ENCODE peak calls at places on chromosomes 13 and 19, in five cellular contexts. F is GM12892, M is SK-N-SH, Q is K562, J is HepG2. E is an unnamed sample.

GRCh38 chr19:13008926-13009787 is 13.9 kb downstream of the NFIX start:
- DNase-seq in J (no peak), F (no peak), Q (peak), M (peak), E (no peak)

GRCh38 chr19:38395381-38396127 is 7.1 kb downstream of the SPRED3 start:
- DNase-seq in Q (no peak), F (peak), J (no peak), M (no peak), E (no peak)

GRCh38 chr19:38658462-38659306 is 11.2 kb downstream of the ACTN4 start:
- DNase-seq in J (peak), F (no peak), M (no peak), Q (no peak), E (no peak)

GRCh38 chr19:11453468-11454341 is 18.3 kb downstream of the PRKCSH start:
- DNase-seq in J (no peak), Q (peak), M (peak), F (peak), E (no peak)

GRCh38 chr19:45098521-45099464 is 5.8 kb downstream of the PPP1R37 start:
- DNase-seq in Q (no peak), F (no peak), M (no peak), J (peak), E (no peak)

GRCh38 chr13:40070357-40070756 is 414.9 kb downstream of the COG6 start:
- DNase-seq in M (no peak), F (no peak), J (no peak), Q (no peak), E (no peak)

GRCh38 chr13:20388184-20388583 is 137.5 kb downstream of the CRYL1 start:
- DNase-seq in F (no peak), Q (no peak), M (no peak), J (no peak), E (no peak)

GRCh38 chr19:17455711-17456123 is 5.0 kb downstream of the NXNL1 start:
- DNase-seq in F (no peak), Q (no peak), M (peak), J (no peak), E (no peak)

GRCh38 chr19:17026706-17027427 is at the start of gene CPAMD8:
- DNase-seq in J (no peak), Q (no peak), F (no peak), M (peak), E (no peak)

GRCh38 chr13:98022210-98022609 is 68.7 kb downstream of the IPO5 start:
- DNase-seq in J (peak), Q (no peak), M (no peak), F (no peak), E (no peak)

GRCh38 chr13:36346222-36347083 is at the start of gene SPART:
- DNase-seq in Q (peak), M (peak), F (peak), J (peak), E (peak)

GRCh38 chr13:34884366-34884765 is 57.7 kb upstream of the NBEA start:
- DNase-seq in F (no peak), J (no peak), Q (no peak), M (no peak), E (no peak)

GRCh38 chr13:19927117-19927734 is 31.3 kb upstream of the ZMYM2 start:
- DNase-seq in M (no peak), J (peak), F (no peak), Q (no peak), E (no peak)

GRCh38 chr19:54665530-54665929 is 2.7 kb downstream of the LILRB4 start:
- DNase-seq in J (no peak), Q (no peak), M (no peak), F (no peak), E (no peak)

GRCh38 chr19:19486343-19487076 is 28.8 kb downstream of the TSSK6 start:
- DNase-seq in J (no peak), F (no peak), M (no peak), Q (no peak), E (no peak)

GRCh38 chr13:114025432-114026127 is 51.7 kb upstream of the C13orf46 start:
- DNase-seq in M (peak), Q (no peak), F (no peak), J (no peak), E (no peak)

GRCh38 chr19:40278361-40279045 is 6.6 kb downstream of the AKT2 start:
- DNase-seq in M (no peak), Q (no peak), F (no peak), J (no peak), E (no peak)

GRCh38 chr19:8403098-8403819 is 9.8 kb upstream of the MARCHF2 start:
- DNase-seq in M (peak), Q (no peak), F (no peak), J (no peak), E (no peak)

GRCh38 chr19:1767464-1767933 is 14.2 kb downstream of the ONECUT3 start:
- DNase-seq in Q (peak), M (peak), J (no peak), F (peak), E (peak)

GRCh38 chr13:94210826-94211225 is 268.7 kb downstream of the DCT start:
- DNase-seq in F (no peak), Q (no peak), M (no peak), J (no peak), E (no peak)

GRCh38 chr19:49808762-49809154 is 4.3 kb downstream of the FUZ start:
- DNase-seq in F (peak), J (peak), Q (peak), M (peak), E (peak)

GRCh38 chr13:34166406-34166805 is 348.5 kb downstream of the RFC3 start:
- DNase-seq in M (no peak), Q (no peak), F (no peak), J (no peak), E (no peak)

GRCh38 chr13:113475911-113476310 is 14.6 kb downstream of the DCUN1D2 start:
- DNase-seq in F (no peak), M (no peak), J (no peak), Q (no peak), E (no peak)

GRCh38 chr13:65597839-65598818 is 1632.0 kb downstream of the PCDH9 start:
- DNase-seq in Q (no peak), J (no peak), F (no peak), M (no peak), E (no peak)

GRCh38 chr19:35484637-35485036 is 5.6 kb downstream of the KRTDAP start:
- DNase-seq in Q (no peak), F (peak), J (no peak), M (no peak), E (peak)

GRCh38 chr13:98171806-98172569 is 5.1 kb downstream of the RNF113B start:
- DNase-seq in J (no peak), F (no peak), M (peak), Q (no peak), E (no peak)

GRCh38 chr19:42275103-42275502 is 6.1 kb downstream of the CIC start:
- DNase-seq in Q (no peak), F (no peak), J (no peak), M (no peak), E (no peak)

GRCh38 chr19:13926715-13927114 is 11.5 kb downstream of the PODNL1 start:
- DNase-seq in Q (no peak), J (no peak), F (no peak), M (no peak), E (no peak)

GRCh38 chr13:77529501-77529840 is 6.0 kb upstream of the SCEL start:
- DNase-seq in M (no peak), Q (no peak), F (no peak), J (no peak), E (no peak)
- TF ChIP-seq TAF1 in M (no peak), Q (no peak), F (no peak), J (no peak), E (no peak)

DNA sequence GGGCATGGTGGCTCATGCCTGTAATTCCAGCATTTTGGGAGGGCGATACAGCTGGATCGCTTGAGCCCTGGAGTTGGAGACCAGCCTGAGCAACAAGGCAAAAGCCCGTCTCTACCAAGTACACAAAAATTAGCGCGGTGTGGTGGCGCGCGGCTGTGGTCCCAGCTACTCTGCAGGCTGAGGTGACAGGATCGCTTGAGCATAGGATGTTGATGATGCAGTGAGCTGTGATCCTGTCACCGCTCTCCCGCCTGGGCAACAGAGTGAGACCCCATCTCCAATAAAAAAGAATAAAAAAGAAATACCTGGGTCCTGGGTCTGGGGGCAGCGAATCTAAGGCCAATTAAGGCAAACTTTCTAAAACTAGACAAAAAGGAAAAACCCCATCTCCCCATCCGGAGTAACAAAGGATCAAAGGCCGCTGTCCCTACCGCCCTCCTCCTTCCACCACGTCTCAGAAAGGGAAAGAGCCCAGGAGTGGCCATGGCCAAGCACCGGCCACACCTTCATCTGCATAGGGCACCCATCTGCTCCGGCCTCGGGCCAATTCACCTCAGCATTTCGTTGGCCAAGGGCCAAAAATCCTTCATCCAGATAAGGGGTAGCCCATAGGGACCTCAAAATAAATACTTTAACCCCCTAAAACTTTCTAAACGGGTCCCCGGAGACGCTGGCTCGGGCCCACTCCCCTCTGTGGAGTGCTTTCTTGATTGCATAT is 845 bp downstream of the ZNF320 start:
- DNase-seq in M (peak), F (no peak), Q (peak), J (no peak), E (peak)
- TF ChIP-seq TAF1 in M (no peak), F (no peak), Q (no peak), J (no peak), E (no peak)

DNA sequence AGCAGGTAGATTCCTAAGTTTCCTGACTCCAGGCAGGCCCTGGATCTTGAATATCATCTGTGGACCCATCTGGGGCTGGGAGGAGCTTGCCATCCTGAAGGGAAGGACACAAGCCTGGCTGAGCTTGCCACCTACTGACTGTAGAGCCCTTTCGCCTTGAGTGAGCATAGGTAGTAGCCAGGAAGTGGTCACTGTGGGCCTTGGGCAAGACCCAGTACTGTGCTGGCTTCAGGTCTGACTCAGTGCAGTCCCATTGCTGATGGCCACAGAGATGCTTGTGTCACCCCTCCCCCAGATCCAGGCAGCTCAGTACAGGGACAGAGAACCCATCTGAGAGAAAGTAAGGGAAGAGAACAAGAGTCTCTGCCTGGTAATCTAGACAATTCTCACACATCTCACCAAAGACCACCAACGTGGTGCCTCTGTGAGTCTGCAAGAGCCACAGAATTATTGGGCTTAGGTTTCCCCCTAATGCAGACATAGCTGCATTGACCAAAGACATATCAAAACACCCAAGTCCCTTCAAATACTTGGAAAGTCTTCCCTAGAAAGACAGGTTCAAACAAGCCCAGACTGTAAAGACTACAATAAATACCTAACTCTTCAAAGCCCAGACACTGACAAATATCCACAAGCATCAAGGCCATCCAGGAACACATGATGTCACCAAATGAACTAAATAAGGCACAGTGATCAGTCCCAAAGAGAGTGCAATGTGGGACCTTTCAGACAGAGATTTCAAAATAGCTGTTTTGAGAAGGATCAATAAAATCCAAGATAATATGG is 108.2 kb upstream of the WASF3 start:
- DNase-seq in J (no peak), F (no peak), M (no peak), Q (no peak), E (no peak)
- TF ChIP-seq TAF1 in J (no peak), F (no peak), M (no peak), Q (no peak), E (no peak)

GRCh38 chr19:31678421-31678820 is 329.2 kb upstream of the TSHZ3 start:
- DNase-seq in F (no peak), Q (no peak), M (no peak), J (no peak), E (no peak)

GRCh38 chr19:31670931-31671330 is 321.7 kb upstream of the TSHZ3 start:
- DNase-seq in J (no peak), Q (no peak), M (no peak), F (no peak), E (no peak)

GRCh38 chr19:31675187-31675913 is 326.1 kb upstream of the TSHZ3 start:
- DNase-seq in J (no peak), Q (no peak), M (no peak), F (no peak), E (no peak)

GRCh38 chr19:31676271-31677004 is 327.2 kb upstream of the TSHZ3 start:
- DNase-seq in F (no peak), J (no peak), Q (no peak), M (peak), E (no peak)

GRCh38 chr19:31674503-31675186 is 325.4 kb upstream of the TSHZ3 start:
- DNase-seq in Q (no peak), F (no peak), J (no peak), M (no peak), E (no peak)
- TF ChIP-seq TAF1 in Q (no peak), F (no peak), J (no peak), M (no peak), E (no peak)

GRCh38 chr13:49828452-49828851 is 36.0 kb upstream of the KPNA3 start:
- DNase-seq in J (no peak), Q (no peak), F (no peak), M (no peak), E (no peak)

GRCh38 chr13:49829715-49830114 is 37.2 kb upstream of the KPNA3 start:
- DNase-seq in J (no peak), Q (no peak), M (no peak), F (no peak), E (no peak)

GRCh38 chr13:49836516-49836915 is 44.0 kb upstream of the KPNA3 start:
- DNase-seq in F (no peak), J (peak), Q (no peak), M (peak), E (no peak)

GRCh38 chr13:49830721-49831120 is 38.2 kb upstream of the KPNA3 start:
- DNase-seq in J (no peak), Q (no peak), M (no peak), F (no peak), E (no peak)

GRCh38 chr13:49833402-49833801 is 40.9 kb upstream of the KPNA3 start:
- DNase-seq in M (no peak), J (no peak), F (no peak), Q (no peak), E (no peak)
- TF ChIP-seq TAF1 in M (no peak), J (no peak), F (no peak), Q (no peak), E (no peak)

E was measured in GM12891.